ENCODE peak calls at places on chromosome 12, in four cellular contexts. P, Y, S and Z are unnamed samples.

GRCh38 chr12:4293299-4293941 is 19.9 kb downstream of the CCND2 start:
- ATAC-seq in P (no peak), Y (no peak), S (no peak), Z (no peak)

GRCh38 chr12:107654866-107655265 is 30.7 kb upstream of the PWP1 start:
- ATAC-seq in P (no peak), S (no peak), Y (no peak), Z (no peak)

GRCh38 chr12:75725505-75726120 is 214.2 kb upstream of the KRR1 start:
- ATAC-seq in S (peak), Y (peak), P (peak), Z (no peak)

GRCh38 chr12:124191024-124191359 is 103.9 kb upstream of the RFLNA start:
- ATAC-seq in P (peak), Y (peak), S (peak), Z (no peak)

GRCh38 chr12:72618764-72619163 is 346.6 kb downstream of the TRHDE start:
- ATAC-seq in Y (no peak), P (no peak), S (no peak), Z (no peak)

GRCh38 chr12:132046561-132046960 is 96.8 kb downstream of the EP400 start:
- ATAC-seq in Y (no peak), P (peak), S (no peak), Z (no peak)

GRCh38 chr12:132566551-132567131 is 43.7 kb downstream of the LRCOL1 start:
- ATAC-seq in S (no peak), P (no peak), Y (no peak), Z (no peak)

GRCh38 chr12:530308-530707 is 70.6 kb downstream of the B4GALNT3 start:
- ATAC-seq in Y (no peak), P (no peak), S (no peak), Z (no peak)

GRCh38 chr12:19428261-19428660 is 11.0 kb upstream of the AEBP2 start:
- ATAC-seq in Y (no peak), S (no peak), P (no peak), Z (no peak)

GRCh38 chr12:71556881-71557280 is 106.8 kb downstream of the ZFC3H1 start:
- ATAC-seq in P (peak), Y (no peak), S (peak), Z (no peak)

DNA sequence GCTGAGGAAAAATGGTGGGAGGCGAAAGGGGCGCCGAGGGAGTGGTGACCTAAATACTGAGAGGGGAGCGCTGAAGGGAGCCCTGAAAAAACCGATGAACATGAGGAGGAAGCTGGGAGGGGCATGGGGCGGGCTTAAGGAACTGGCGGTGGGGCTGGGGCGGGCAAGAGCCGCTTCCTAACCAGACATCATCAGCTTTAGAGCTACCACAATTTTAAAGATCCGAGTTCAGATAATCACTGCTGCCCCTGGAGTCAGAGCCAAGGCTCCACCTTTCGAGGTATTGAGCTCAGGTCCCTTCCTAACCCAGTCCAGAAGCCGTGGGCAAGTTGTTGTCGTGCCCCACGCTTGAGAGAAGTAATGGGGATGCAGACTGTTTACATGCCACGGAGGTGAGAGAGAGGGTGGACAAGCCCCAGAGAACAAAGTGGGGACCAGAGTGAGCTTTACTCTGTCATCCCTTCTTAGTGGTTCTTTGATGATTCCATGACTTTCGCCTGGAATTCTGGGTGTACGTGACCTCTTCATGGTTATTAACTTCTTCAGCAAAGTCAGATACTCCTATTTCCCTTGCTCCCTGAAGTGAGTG is 393 bp downstream of the ORMDL2 start:
- ATAC-seq in P (peak), Y (peak), S (peak), Z (peak)
- TF ChIP-seq POLR2AphosphoS5 in P (no peak), Y (no peak), S (peak), Z (peak)

GRCh38 chr12:68157295-68157871 is 2.2 kb downstream of the IFNG start:
- ATAC-seq in S (no peak), P (no peak), Y (no peak), Z (no peak)
- TF ChIP-seq POLR2AphosphoS5 in S (no peak), P (no peak), Y (no peak), Z (no peak)

GRCh38 chr12:53219956-53220856 is 11.8 kb downstream of the RARG start:
- ATAC-seq in P (peak), S (peak), Y (peak), Z (peak)
- TF ChIP-seq POLR2AphosphoS5 in P (no peak), S (no peak), Y (no peak), Z (no peak)

GRCh38 chr12:67942704-67943103 is 46.5 kb upstream of the IFNG-AS1 start:
- ATAC-seq in Y (no peak), S (no peak), P (no peak), Z (no peak)
- TF ChIP-seq POLR2AphosphoS5 in Y (no peak), S (no peak), P (no peak), Z (no peak)

GRCh38 chr12:11893998-11894397 is 176.7 kb upstream of the BCL2L14 start:
- ATAC-seq in Y (no peak), P (no peak), S (no peak), Z (no peak)
- TF ChIP-seq POLR2AphosphoS5 in Y (no peak), P (no peak), S (no peak), Z (no peak)

GRCh38 chr12:90311561-90311960 is 602.9 kb upstream of the ATP2B1 start:
- ATAC-seq in P (no peak), S (no peak), Y (no peak), Z (no peak)
- TF ChIP-seq POLR2AphosphoS5 in P (no peak), S (no peak), Y (no peak), Z (no peak)

DNA sequence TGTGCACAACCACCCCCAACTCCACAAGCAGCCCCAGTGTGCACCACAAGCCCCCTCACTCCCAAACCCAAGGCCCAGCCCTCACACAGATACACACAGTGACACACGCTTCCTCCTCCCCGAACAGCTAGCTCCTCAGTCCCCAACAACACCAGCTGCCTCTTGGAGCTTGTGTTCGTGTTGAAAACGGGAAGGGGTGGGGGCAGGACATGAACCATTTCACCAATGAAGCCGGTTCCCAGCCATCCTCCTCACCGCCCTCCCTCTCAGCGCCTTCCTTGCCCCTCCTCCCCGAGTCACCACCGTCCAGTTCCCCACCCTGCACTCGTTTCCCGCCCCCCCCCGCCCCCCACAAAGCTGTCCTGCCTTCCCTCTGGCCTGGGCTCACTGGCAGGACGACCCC is 349 bp upstream of the GPR162 start:
- ATAC-seq in Y (peak), S (peak), P (peak), Z (peak)
- TF ChIP-seq POLR2AphosphoS5 in Y (no peak), S (no peak), P (no peak), Z (no peak)